ENCODE peak calls at places on chromosome 11, in five cellular contexts. N is heart left ventricle, G is adrenal gland, Z is foreskin fibroblast, W is spleen. T is an unnamed sample.

GRCh38 chr11:12864316-12865156 is 144.6 kb upstream of the RASSF10 start:
- DNase-seq in N (no peak), G (no peak), Z (peak), W (no peak), T (no peak)

GRCh38 chr11:40537734-40538133 is 921.7 kb downstream of the LRRC4C start:
- DNase-seq in N (no peak), G (no peak), Z (no peak), W (no peak), T (no peak)

GRCh38 chr11:125874556-125875124 is 12.8 kb upstream of the HYLS1 start:
- DNase-seq in N (peak), G (peak), Z (peak), W (no peak), T (peak)

GRCh38 chr11:118895093-118896039 is 11.7 kb downstream of the CXCR5 start:
- DNase-seq in N (no peak), G (no peak), Z (no peak), W (peak), T (no peak)

GRCh38 chr11:47950396-47950795 is 30.0 kb upstream of the PTPRJ start:
- DNase-seq in N (no peak), G (no peak), Z (no peak), W (peak), T (peak)

GRCh38 chr11:124748481-124749338 is 3.3 kb downstream of the VSIG2 start:
- DNase-seq in N (no peak), G (no peak), Z (peak), W (peak), T (no peak)

GRCh38 chr11:40274017-40274416 is 1185.4 kb downstream of the LRRC4C start:
- DNase-seq in N (no peak), G (no peak), Z (no peak), W (no peak), T (peak)

GRCh38 chr11:69842746-69843528 is 23.7 kb upstream of the FGF3 start:
- DNase-seq in N (no peak), G (no peak), Z (no peak), W (no peak), T (no peak)

GRCh38 chr11:67071420-67072284 is 15.0 kb downstream of the RHOD start:
- DNase-seq in N (peak), G (peak), Z (no peak), W (peak), T (peak)

GRCh38 chr11:70323811-70324210 is 53.3 kb downstream of the PPFIA1 start:
- DNase-seq in N (no peak), G (no peak), Z (no peak), W (no peak), T (peak)

DNA sequence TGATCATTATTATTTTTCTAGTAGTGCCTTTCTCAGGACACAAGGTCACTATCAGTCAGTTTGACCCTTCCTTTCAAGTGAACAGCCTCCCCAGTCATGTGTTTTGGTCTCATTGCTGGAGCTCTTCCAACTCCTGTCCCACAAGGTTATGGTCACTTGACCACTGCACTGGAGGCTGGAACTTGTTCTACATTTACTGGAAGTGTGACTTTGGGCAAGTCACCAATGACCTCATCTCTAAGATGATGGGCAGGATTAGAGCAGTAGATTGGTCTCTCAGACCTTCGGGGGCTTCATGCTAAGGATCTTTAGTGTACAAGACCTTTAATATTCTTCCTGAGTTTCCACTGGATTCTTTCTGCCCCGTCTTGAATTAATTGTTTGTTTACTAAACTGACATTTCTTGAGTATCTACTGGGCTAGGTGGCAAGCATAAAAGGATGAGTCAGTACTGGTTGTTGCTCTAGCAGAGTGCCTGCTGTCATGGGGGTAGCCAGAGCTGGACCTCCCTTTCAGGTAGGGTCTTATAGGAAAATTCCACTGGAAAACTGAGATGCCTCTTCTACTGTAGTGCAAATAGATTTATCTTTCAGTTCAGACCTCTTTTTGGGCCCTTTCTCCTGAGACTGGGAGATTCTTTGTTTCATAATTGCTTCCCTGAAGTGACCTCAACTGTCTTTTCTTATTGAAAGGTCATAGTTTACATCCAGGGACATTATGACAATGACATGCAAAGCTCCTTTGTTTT is 106.8 kb downstream of the GRAMD1B start:
- DNase-seq in N (peak), G (peak), Z (no peak), W (no peak), T (no peak)
- H3K4me3 ChIP-seq in N (no peak), G (no peak), Z (no peak), W (no peak), T (no peak)

GRCh38 chr11:6736495-6737121 is 35.2 kb downstream of the OR2AG2 start:
- DNase-seq in N (no peak), G (no peak), Z (no peak), W (no peak), T (peak)
- TF ChIP-seq CTCF in N (no peak), G (no peak), Z (no peak), W (no peak), T (no peak)

GRCh38 chr11:105718641-105719040 is 108.8 kb downstream of the GRIA4 start:
- DNase-seq in N (no peak), G (no peak), Z (no peak), W (no peak), T (no peak)
- H3K4me3 ChIP-seq in N (no peak), G (no peak), Z (no peak), W (no peak), T (no peak)

DNA sequence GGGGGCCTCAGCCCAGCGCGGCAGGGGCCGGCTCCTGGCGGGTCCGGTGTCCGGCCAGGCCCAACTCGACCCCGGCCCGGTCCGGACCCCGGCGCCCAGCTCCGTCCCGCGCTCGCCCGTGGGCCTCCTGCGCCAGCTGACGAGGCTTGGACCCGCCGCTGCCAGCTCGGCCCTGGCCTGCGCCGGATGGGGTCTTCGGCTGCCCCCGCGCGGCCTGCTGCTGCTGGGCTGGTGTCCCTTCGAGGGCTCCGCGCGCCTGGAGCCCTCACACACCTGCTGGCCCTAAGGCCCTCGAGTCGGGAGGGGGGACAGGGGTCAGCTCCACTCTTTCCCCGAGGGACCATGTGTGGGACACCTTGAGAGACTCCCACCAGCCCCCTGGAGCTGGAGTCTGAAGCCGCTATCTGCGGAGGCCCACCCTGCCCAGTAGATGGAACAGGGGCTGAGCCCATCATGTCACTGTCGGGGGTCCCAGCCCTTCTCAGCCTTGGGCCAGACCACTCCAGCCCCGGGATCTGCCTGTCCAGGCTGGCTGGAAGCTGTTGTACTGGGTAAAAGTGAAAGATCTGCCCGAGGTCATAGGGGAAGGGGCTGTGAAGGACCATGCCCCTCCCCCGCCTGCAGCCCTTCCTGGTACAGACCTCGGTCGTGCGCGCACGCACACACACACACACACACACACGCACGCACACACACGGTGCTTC is 768 bp upstream of the CDKN1C start:
- DNase-seq in N (peak), G (peak), Z (no peak), W (peak), T (peak)
- TF ChIP-seq CTCF in N (peak), G (peak), Z (peak), W (no peak), T (peak)

GRCh38 chr11:72821920-72822799 is 7.9 kb downstream of the ATG16L2 start:
- DNase-seq in N (peak), G (peak), Z (peak), W (peak), T (peak)

GRCh38 chr11:72820439-72821139 is 6.4 kb downstream of the ATG16L2 start:
- DNase-seq in N (no peak), G (no peak), Z (no peak), W (no peak), T (no peak)

GRCh38 chr11:72823105-72823804 is 9.0 kb downstream of the ATG16L2 start:
- DNase-seq in N (no peak), G (no peak), Z (no peak), W (no peak), T (no peak)

GRCh38 chr11:72818971-72819370 is 4.8 kb downstream of the ATG16L2 start:
- DNase-seq in N (no peak), G (no peak), Z (no peak), W (no peak), T (no peak)

GRCh38 chr11:72821221-72821919 is 7.2 kb downstream of the ATG16L2 start:
- DNase-seq in N (no peak), G (peak), Z (no peak), W (no peak), T (no peak)
- H3K4me3 ChIP-seq in N (peak), G (peak), Z (peak), W (peak), T (peak)

GRCh38 chr11:65426839-65427690 is 4.5 kb downstream of the NEAT1 start:
- DNase-seq in N (no peak), G (peak), Z (peak), W (peak), T (no peak)

GRCh38 chr11:65424200-65425104 is 1.9 kb downstream of the NEAT1 start:
- DNase-seq in N (no peak), G (peak), Z (no peak), W (peak), T (peak)

GRCh38 chr11:65423516-65424199 is 1.1 kb downstream of the NEAT1 start:
- DNase-seq in N (no peak), G (peak), Z (no peak), W (peak), T (peak)

GRCh38 chr11:65425971-65426838 is 3.6 kb downstream of the NEAT1 start:
- DNase-seq in N (no peak), G (no peak), Z (peak), W (no peak), T (peak)

DNA sequence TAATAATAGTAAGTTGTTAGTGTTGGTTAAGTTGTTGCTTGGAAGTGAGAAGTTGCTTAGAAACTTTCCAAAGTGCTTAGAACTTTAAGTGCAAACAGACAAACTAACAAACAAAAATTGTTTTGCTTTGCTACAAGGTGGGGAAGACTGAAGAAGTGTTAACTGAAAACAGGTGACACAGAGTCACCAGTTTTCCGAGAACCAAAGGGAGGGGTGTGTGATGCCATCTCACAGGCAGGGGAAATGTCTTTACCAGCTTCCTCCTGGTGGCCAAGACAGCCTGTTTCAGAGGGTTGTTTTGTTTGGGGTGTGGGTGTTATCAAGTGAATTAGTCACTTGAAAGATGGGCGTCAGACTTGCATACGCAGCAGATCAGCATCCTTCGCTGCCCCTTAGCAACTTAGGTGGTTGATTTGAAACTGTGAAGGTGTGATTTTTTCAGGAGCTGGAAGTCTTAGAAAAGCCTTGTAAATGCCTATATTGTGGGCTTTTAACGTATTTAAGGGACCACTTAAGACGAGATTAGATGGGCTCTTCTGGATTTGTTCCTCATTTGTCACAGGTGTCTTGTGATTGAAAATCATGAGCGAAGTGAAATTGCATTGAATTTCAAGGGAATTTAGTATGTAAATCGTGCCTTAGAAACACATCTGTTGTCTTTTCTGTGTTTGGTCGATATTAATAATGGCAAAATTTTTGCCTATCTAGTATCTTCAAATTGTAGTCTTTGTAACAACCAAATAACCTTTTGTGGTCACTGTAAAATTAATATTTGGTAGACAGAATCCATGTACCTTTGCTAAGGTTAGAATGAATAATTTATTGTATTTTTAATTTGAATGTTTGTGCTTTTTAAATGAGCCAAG is 2.7 kb downstream of the NEAT1 start:
- DNase-seq in N (no peak), G (peak), Z (no peak), W (peak), T (peak)
- TF ChIP-seq CTCF in N (no peak), G (peak), Z (no peak), W (no peak), T (peak)